ENCODE peak calls at places on chromosomes 2 and 18, in five cellular contexts. A is hepatocyte, D is uterus, Z is pancreas, M is HCT116. B is an unnamed sample.

GRCh38 chr18:8957731-8958130 is 144.8 kb upstream of the NDUFV2 start:
- DNase-seq in Z (no peak), M (no peak), D (no peak), A (no peak), B (no peak)

GRCh38 chr2:101697794-101698418 is 399 bp downstream of the MAP4K4 start:
- DNase-seq in D (no peak), A (peak; percentile 59), Z (no peak), M (no peak), B (peak; percentile 17)

GRCh38 chr2:19812166-19812565 is 89.6 kb downstream of the TTC32 start:
- DNase-seq in M (no peak), D (peak; percentile 38), A (peak; percentile 67), Z (no peak), B (no peak)

GRCh38 chr2:623384-623922 is 53.8 kb downstream of the TMEM18 start:
- DNase-seq in D (no peak), Z (no peak), A (no peak), M (no peak), B (no peak)

GRCh38 chr2:64730551-64731305 is 77.0 kb upstream of the SERTAD2 start:
- DNase-seq in A (peak; percentile 75), D (peak; percentile 71), M (no peak), Z (peak; percentile 53), B (peak; percentile 30)

GRCh38 chr18:46071615-46071893 is 506 bp downstream of the PSTPIP2 start:
- DNase-seq in M (no peak), D (no peak), Z (no peak), A (no peak), B (no peak)

GRCh38 chr2:207313947-207314346 is 148.2 kb upstream of the KLF7 start:
- DNase-seq in D (no peak), M (no peak), A (no peak), Z (no peak), B (no peak)

GRCh38 chr18:79203017-79203605 is 133.9 kb downstream of the ATP9B start:
- DNase-seq in Z (no peak), A (no peak), D (no peak), M (peak; percentile 82), B (no peak)

GRCh38 chr2:233247116-233247515 is 4.4 kb upstream of the ATG16L1 start:
- DNase-seq in D (no peak), Z (no peak), A (no peak), M (peak; percentile 44), B (no peak)

GRCh38 chr2:97992836-97993825 is 2.6 kb downstream of the TMEM131 start:
- DNase-seq in M (no peak), Z (no peak), D (no peak), A (no peak), B (no peak)

GRCh38 chr18:9516437-9517064 is 41.2 kb downstream of the RALBP1 start:
- DNase-seq in D (no peak), Z (no peak), A (peak; percentile 42), M (peak; percentile 8), B (no peak)

GRCh38 chr18:42183746-42184145 is 228.7 kb downstream of the PIK3C3 start:
- DNase-seq in M (no peak), A (peak; percentile 21), D (no peak), Z (no peak), B (no peak)

GRCh38 chr18:63848159-63848558 is 39.3 kb upstream of the SERPINB2 start:
- DNase-seq in Z (no peak), A (peak; percentile 65), M (peak; percentile 66), D (no peak), B (no peak)

GRCh38 chr2:219570194-219570923 is 980 bp downstream of the OBSL1 start:
- DNase-seq in A (peak; percentile 69), Z (peak; percentile 84), D (no peak), M (no peak), B (peak; percentile 81)

GRCh38 chr2:46299365-46300263 is 2.4 kb downstream of the EPAS1 start:
- DNase-seq in D (peak; percentile 74), M (no peak), Z (peak; percentile 80), A (peak; percentile 68), B (peak; percentile 81)

GRCh38 chr18:55251186-55251995 is 292.1 kb upstream of the CCDC68 start:
- DNase-seq in A (no peak), Z (no peak), D (peak; percentile 49), M (no peak), B (no peak)

GRCh38 chr2:28568533-28568932 is 72.7 kb downstream of the PLB1 start:
- DNase-seq in M (no peak), Z (no peak), D (no peak), A (peak; percentile 35), B (no peak)

GRCh38 chr2:240702640-240703011 is 11.0 kb downstream of the AQP12A start:
- DNase-seq in D (no peak), Z (peak; percentile 51), M (no peak), A (no peak), B (peak; percentile 19)

GRCh38 chr2:10580991-10581390 is 108.8 kb downstream of the NOL10 start:
- DNase-seq in A (no peak), D (no peak), M (no peak), Z (no peak), B (no peak)

GRCh38 chr2:128446866-128447537 is 128.3 kb upstream of the HS6ST1 start:
- DNase-seq in A (no peak), Z (peak; percentile 60), D (peak; percentile 6), M (no peak), B (no peak)

GRCh38 chr2:191677091-191677645 is 768 bp upstream of the NABP1 start:
- DNase-seq in D (peak; percentile 56), Z (no peak), M (no peak), A (peak; percentile 77), B (no peak)

GRCh38 chr2:174331731-174332606 is 2.8 kb upstream of the SP9 start:
- DNase-seq in A (no peak), D (no peak), Z (no peak), M (no peak), B (no peak)

GRCh38 chr2:73984922-73985317 is 210 bp downstream of the TET3 start:
- DNase-seq in M (no peak), A (peak; percentile 78), D (peak; percentile 38), Z (peak; percentile 85), B (peak; percentile 60)

GRCh38 chr2:233375490-233376314 is 21.4 kb downstream of the DGKD start:
- DNase-seq in M (no peak), Z (no peak), A (no peak), D (no peak), B (no peak)

GRCh38 chr2:57180042-57180567 is 866.5 kb upstream of the VRK2 start:
- DNase-seq in Z (no peak), A (no peak), M (no peak), D (no peak), B (no peak)

GRCh38 chr2:88913280-88913679 is 221.8 kb downstream of the RPIA start:
- DNase-seq in D (no peak), A (no peak), Z (no peak), M (no peak), B (no peak)

GRCh38 chr2:17558053-17558452 is 17.6 kb downstream of the VSNL1 start:
- DNase-seq in A (no peak), D (no peak), Z (no peak), M (no peak), B (no peak)

GRCh38 chr2:222915092-222915957 is 54.5 kb downstream of the ACSL3 start:
- DNase-seq in D (no peak), M (peak; percentile 4), A (peak; percentile 17), Z (no peak), B (no peak)

GRCh38 chr18:53991805-53992204 is 232.7 kb downstream of the MBD2 start:
- DNase-seq in M (no peak), Z (no peak), D (no peak), A (no peak), B (no peak)

DNA sequence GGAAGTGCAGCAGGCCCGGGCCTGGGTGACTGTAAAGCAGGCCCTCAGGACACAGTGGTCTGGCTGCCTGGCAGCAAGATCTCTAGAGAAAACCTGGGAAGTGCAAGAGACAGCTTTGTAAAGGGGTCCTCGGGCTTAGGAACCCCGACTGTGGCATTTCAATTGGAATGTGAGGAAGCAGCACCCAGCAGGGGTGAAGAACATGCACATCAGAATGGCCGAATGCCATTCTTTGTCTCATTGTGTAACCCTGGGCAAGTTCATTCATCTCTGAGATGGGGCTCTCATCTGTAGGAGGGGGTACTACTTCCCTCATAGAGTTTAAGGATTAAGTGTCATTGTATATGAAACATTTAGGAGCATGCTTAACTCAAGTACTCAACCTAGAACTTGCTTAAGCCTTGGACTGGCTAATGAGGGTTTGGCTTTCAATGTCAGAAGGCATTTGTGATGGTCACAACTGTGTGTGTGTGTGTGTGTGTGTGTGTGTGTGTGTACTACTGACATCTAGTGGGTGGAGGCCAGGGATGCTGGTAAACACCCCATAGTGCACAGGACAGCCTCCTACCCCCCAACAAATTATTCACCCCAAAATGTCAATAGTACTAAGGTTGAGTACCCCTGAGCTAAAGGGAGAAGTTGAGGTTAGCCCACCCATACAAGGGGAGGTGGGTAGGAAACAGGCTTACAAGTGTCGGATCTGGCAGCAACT is 29.3 kb downstream of the MEX3C start:
- DNase-seq in M (no peak), D (no peak), Z (no peak), A (no peak), B (no peak)
- TF ChIP-seq CTCF in M (no peak), D (no peak), Z (no peak), A (no peak), B (no peak)

GRCh38 chr18:35248429-35248828 is 7.6 kb downstream of the ZNF397 start:
- DNase-seq in D (no peak), M (no peak), A (no peak), Z (no peak), B (no peak)
- H3K9me3 ChIP-seq in D (no peaks in the 10 kb centered on the region), M (peaks cover 31% of the 10 kb centered on the region), A (peaks cover 2% of the 10 kb centered on the region), Z (no peaks in the 10 kb centered on the region), B (peaks cover 10% of the 10 kb centered on the region)

DNA sequence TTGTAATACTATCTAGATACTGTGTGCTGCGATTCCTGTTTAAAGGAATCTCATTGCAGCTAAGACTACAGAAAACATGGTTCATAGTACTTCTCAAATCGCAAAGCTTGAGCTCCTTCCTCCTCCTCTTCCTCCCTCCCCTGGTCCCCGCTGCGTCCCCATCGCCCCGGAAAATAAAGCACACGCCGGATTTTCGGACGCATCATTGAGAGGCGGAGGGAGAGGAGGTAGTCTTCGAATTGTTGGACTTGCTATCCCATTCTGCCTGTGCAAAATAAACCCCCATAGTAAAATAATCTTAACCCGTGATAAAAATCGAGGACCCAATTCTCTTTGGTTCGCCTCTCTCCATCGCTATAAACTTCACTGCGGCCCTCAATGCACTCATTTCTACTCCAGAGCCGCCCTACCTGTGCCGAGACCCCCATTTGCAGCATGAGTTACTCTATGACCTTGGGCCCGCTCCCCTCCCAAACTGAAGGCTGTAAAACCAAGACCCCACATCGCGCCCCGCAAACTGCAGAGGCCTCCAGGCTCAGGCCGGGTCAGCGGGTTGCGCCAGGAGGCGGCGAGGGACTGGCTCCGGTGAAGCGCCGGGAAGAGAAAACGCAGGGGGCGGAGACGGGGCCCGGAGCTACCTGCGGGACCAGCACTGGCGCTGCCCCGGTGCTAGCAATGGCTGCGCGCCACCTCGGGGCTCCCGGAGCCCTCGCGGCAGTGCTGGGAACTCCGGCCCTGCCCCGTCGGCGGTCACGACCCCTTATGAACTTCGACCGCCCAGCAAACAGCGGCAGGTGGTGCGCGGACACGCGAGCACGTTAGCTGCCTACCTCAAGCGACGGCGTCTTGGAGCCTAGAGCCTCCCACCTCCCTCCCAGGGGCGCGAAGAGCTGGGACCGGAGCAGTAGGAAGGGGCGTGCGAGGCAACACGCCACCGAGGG is 649 bp downstream of the ESCO1 start:
- DNase-seq in M (no peak), Z (peak; percentile 89), D (no peak), A (peak; percentile 84), B (peak; percentile 83)
- TF ChIP-seq CTCF in M (no peak), Z (no peak), D (peak; percentile 9), A (no peak), B (no peak)

DNA sequence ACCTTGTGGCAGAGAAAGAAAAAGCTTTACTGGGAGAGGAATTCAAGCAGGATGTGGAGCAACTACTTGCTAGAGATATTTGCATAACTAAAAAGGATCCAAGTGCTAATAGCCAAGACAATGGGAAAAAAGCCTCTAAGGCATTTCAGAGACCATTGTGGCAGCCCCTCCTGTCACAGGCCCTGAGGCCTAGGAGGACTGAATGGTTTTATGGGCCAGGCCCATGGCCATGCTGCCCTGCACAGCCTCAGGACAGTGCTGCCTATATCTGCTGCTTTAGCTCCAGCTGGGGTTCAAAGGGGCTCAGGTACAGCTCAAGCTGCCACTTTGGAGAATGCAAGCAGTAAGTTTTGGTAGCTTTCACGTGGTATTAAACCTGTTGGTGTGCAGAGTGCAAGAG is 17.1 kb upstream of the MRPS5 start:
- DNase-seq in M (no peak), Z (no peak), A (no peak), D (no peak), B (no peak)
- H3K9me3 ChIP-seq in M (peaks cover 11% of the 10 kb centered on the region), Z (no peaks in the 10 kb centered on the region), A (peaks cover 4% of the 10 kb centered on the region), D (no peaks in the 10 kb centered on the region), B (peaks cover 69% of the 10 kb centered on the region)

B was measured in psoas muscle.